ENCODE peak calls at places on chromosomes 7 and 10, in eight cellular contexts. T is neuronal stem cell; R is uterus; K is H7; P is CD8-positive, alpha-beta T cell; D is A549; H is endodermal cell; B is adipocyte. L is an unnamed sample.

GRCh38 chr10:132113206-132113605 is 47.5 kb downstream of the JAKMIP3 start:
- DNase-seq in T (no peak), R (no peak), K (no peak), P (no peak), D (no peak), H (peak), B (no peak), L (peak)

GRCh38 chr7:152667900-152668440 is 8.0 kb downstream of the XRCC2 start:
- DNase-seq in T (no peak), R (no peak), K (no peak), P (no peak), D (no peak), H (no peak), B (no peak), L (no peak)

GRCh38 chr7:155336812-155337602 is 39.3 kb downstream of the INSIG1 start:
- DNase-seq in T (no peak), R (no peak), K (no peak), P (no peak), D (no peak), H (peak), B (no peak), L (no peak)

GRCh38 chr10:71090801-71091200 is 121.6 kb upstream of the UNC5B start:
- DNase-seq in T (no peak), R (no peak), K (no peak), P (no peak), D (no peak), H (no peak), B (no peak), L (no peak)

GRCh38 chr7:12607134-12607533 is 36.6 kb downstream of the SCIN start:
- DNase-seq in T (no peak), R (no peak), K (no peak), P (no peak), D (no peak), H (no peak), B (peak), L (no peak)

GRCh38 chr7:10128748-10129147 is 844.9 kb upstream of the PHF14 start:
- DNase-seq in T (no peak), R (no peak), K (no peak), P (no peak), D (no peak), H (peak), B (no peak), L (peak)

GRCh38 chr7:42107484-42107883 is 129.5 kb downstream of the GLI3 start:
- DNase-seq in T (peak), R (peak), K (peak), P (no peak), D (no peak), H (peak), B (peak), L (peak)

GRCh38 chr7:100545636-100546128 is 6.7 kb downstream of the AGFG2 start:
- DNase-seq in T (no peak), R (peak), K (peak), P (peak), D (peak), H (peak), B (peak), L (no peak)

GRCh38 chr10:121327727-121328126 is 270.5 kb downstream of the FGFR2 start:
- DNase-seq in T (no peak), R (no peak), K (no peak), P (no peak), D (no peak), H (no peak), B (no peak), L (no peak)

GRCh38 chr7:18566829-18567228 is 71.3 kb downstream of the HDAC9 start:
- DNase-seq in T (no peak), R (no peak), K (no peak), P (no peak), D (no peak), H (no peak), B (no peak), L (no peak)

GRCh38 chr7:285731-286130 is 4.2 kb upstream of the FOXL3 start:
- DNase-seq in T (no peak), R (no peak), K (peak), P (no peak), D (no peak), H (no peak), B (no peak), L (no peak)

GRCh38 chr7:45190406-45191165 is 33.0 kb downstream of the RAMP3 start:
- DNase-seq in T (no peak), R (no peak), K (no peak), P (no peak), D (no peak), H (no peak), B (no peak), L (no peak)

GRCh38 chr10:22643696-22644621 is 70.4 kb downstream of the PIP4K2A start:
- DNase-seq in T (no peak), R (no peak), K (no peak), P (no peak), D (no peak), H (no peak), B (no peak), L (no peak)

GRCh38 chr10:72638586-72639440 is 12.9 kb upstream of the MICU1 start:
- DNase-seq in T (no peak), R (no peak), K (no peak), P (no peak), D (peak), H (no peak), B (no peak), L (no peak)

GRCh38 chr10:124707546-124707945 is 36.6 kb downstream of the FAM53B start:
- DNase-seq in T (no peak), R (no peak), K (no peak), P (no peak), D (no peak), H (no peak), B (no peak), L (no peak)

GRCh38 chr10:93106631-93107072 is 33.0 kb downstream of the CYP26A1 start:
- DNase-seq in T (no peak), R (no peak), K (no peak), P (no peak), D (no peak), H (no peak), B (no peak), L (no peak)

GRCh38 chr7:31950101-31950755 is 120.0 kb downstream of the PDE1C start:
- DNase-seq in T (no peak), R (no peak), K (no peak), P (no peak), D (no peak), H (no peak), B (peak), L (no peak)

GRCh38 chr7:47771301-47771989 is 176.8 kb downstream of the PKD1L1 start:
- DNase-seq in T (no peak), R (peak), K (no peak), P (no peak), D (peak), H (no peak), B (peak), L (peak)

GRCh38 chr10:77640167-77640566 is 2.6 kb upstream of the KCNMA1 start:
- DNase-seq in T (no peak), R (no peak), K (no peak), P (no peak), D (no peak), H (no peak), B (no peak), L (no peak)

GRCh38 chr10:8600192-8600591 is 545.7 kb downstream of the GATA3 start:
- DNase-seq in T (no peak), R (no peak), K (no peak), P (no peak), D (no peak), H (no peak), B (no peak), L (no peak)

GRCh38 chr7:514651-515598 is 4.7 kb downstream of the PDGFA start:
- DNase-seq in T (peak), R (peak), K (peak), P (no peak), D (no peak), H (peak), B (no peak), L (no peak)

GRCh38 chr7:75650671-75651070 is 88.1 kb downstream of the HIP1 start:
- DNase-seq in T (no peak), R (peak), K (peak), P (no peak), D (no peak), H (peak), B (no peak), L (peak)

GRCh38 chr10:97127507-97127906 is 58.3 kb downstream of the SLIT1 start:
- DNase-seq in T (no peak), R (no peak), K (no peak), P (no peak), D (no peak), H (no peak), B (no peak), L (no peak)

GRCh38 chr10:60733189-60733815 is 45.0 kb upstream of the CDK1 start:
- DNase-seq in T (no peak), R (no peak), K (peak), P (peak), D (peak), H (peak), B (peak), L (peak)

GRCh38 chr7:145489609-145490008 is 627.0 kb upstream of the CNTNAP2 start:
- DNase-seq in T (no peak), R (no peak), K (no peak), P (no peak), D (no peak), H (no peak), B (no peak), L (no peak)

GRCh38 chr7:25891591-25891990 is 260.4 kb upstream of the NFE2L3 start:
- DNase-seq in T (no peak), R (no peak), K (no peak), P (no peak), D (no peak), H (no peak), B (no peak), L (no peak)

GRCh38 chr7:70459546-70459945 is 672.4 kb upstream of the GALNT17 start:
- DNase-seq in T (no peak), R (no peak), K (no peak), P (no peak), D (no peak), H (no peak), B (no peak), L (no peak)

DNA sequence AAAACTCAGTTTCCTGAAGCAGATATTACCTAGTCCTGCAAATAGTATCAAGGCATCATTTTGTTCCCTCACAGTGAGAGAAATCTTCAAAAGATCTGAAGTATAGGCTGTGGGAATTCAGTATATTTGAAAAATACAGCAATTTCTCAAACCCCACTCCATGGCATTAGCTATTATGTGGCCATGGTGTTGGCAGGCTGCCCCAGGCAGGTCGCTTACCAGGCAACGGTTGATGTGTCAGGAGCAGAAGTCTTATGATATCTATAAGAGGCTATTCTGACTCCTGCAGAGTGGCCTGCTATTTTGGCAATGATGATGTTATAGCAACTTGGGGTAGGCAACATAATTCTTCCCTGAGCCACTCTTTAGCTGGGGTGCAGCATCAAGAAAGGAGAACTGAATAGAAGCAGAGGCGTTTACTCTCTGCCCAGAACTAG is 187.9 kb downstream of the PLXDC2 start:
- DNase-seq in T (no peak), R (peak), K (no peak), P (no peak), D (no peak), H (no peak), B (no peak), L (no peak)
- H3K4me3 ChIP-seq in T (no peak), R (no peak), K (no peak), P (no peak), D (no peak), H (no peak), B (no peak), L (no peak)

DNA sequence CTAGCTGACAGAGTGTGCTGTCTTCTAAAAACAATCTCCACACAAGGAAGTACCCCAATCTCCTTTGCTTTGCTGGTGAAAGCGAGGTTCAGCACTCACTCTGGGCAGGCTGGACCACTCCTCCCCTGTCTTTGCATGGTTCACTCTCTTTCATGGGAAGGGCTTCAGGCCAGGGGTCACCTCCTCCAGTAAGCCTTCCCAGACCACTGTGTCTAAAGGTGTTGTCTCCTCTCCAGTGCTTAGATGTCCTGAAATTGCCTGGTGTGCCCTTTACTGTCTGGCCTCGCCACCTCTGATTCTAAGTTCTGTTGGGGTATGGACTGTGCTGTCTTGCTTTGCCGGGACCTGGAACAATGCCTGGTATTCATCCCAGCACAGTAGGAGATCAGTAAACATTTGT is 34.6 kb upstream of the HNRNPH3 start:
- DNase-seq in T (no peak), R (no peak), K (no peak), P (no peak), D (no peak), H (no peak), B (no peak), L (no peak)
- H3K4me3 ChIP-seq in T (no peak), R (no peak), K (no peak), P (no peak), D (no peak), H (no peak), B (no peak), L (no peak)

GRCh38 chr10:80148166-80148805 is 15.8 kb downstream of the PLAC9 start:
- DNase-seq in T (no peak), R (no peak), K (no peak), P (no peak), D (no peak), H (no peak), B (no peak), L (no peak)

GRCh38 chr10:80141696-80142460 is 9.3 kb downstream of the PLAC9 start:
- DNase-seq in T (no peak), R (no peak), K (peak), P (no peak), D (no peak), H (peak), B (no peak), L (no peak)

GRCh38 chr10:80146918-80147317 is 14.4 kb downstream of the PLAC9 start:
- DNase-seq in T (no peak), R (no peak), K (no peak), P (no peak), D (no peak), H (no peak), B (no peak), L (no peak)

GRCh38 chr10:80149123-80149522 is 16.6 kb downstream of the PLAC9 start:
- DNase-seq in T (no peak), R (no peak), K (no peak), P (no peak), D (no peak), H (no peak), B (no peak), L (no peak)

GRCh38 chr10:80144302-80145131 is 12.0 kb downstream of the PLAC9 start:
- DNase-seq in T (no peak), R (no peak), K (peak), P (peak), D (peak), H (peak), B (no peak), L (no peak)
- H3K4me3 ChIP-seq in T (no peak), R (no peak), K (no peak), P (peak), D (peak), H (no peak), B (no peak), L (peak)

DNA sequence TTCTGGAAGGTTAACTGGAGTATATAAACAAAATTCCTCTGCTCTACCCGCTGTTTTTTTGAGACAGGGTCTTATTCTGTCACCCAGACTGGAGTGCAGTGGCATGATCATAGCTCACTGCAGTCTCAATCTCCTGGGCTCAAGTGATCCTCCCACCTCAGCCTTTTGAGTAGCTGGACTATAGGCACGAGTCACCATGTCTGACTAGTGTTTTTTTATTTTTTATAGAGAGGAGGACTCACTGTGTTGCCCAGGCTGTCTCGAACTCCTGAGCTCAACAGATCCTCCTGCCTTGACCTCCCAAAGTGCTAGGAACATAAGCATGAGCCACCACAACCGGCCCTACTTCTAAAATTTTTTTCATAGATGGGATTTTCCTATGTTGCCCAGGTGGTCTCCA is 2.2 kb downstream of the RAB18 start:
- DNase-seq in T (no peak), R (no peak), K (no peak), P (no peak), D (no peak), H (no peak), B (peak), L (no peak)
- H3K4me3 ChIP-seq in T (no peak), R (no peak), K (no peak), P (no peak), D (no peak), H (peak), B (peak), L (no peak)

GRCh38 chr7:104933433-104934074 is 80.5 kb upstream of the KMT2E start:
- DNase-seq in T (no peak), R (no peak), K (peak), P (no peak), D (no peak), H (no peak), B (no peak), L (no peak)
- H3K4me3 ChIP-seq in T (no peak), R (no peak), K (no peak), P (no peak), D (no peak), H (no peak), B (no peak), L (no peak)

GRCh38 chr10:100826983-100827818 is 81.8 kb downstream of the PAX2 start:
- DNase-seq in T (no peak), R (no peak), K (peak), P (peak), D (peak), H (peak), B (no peak), L (peak)
- H3K4me3 ChIP-seq in T (no peak), R (peak), K (peak), P (peak), D (peak), H (peak), B (no peak), L (peak)